ENCODE peak calls at places on chromosomes 2 and 18, in four cellular contexts. D is K562, H is transverse colon, V is heart right ventricle. M is an unnamed sample.

GRCh38 chr2:207546822-207547221 is 17.1 kb downstream of the CREB1 start:
- DNase-seq in H (no peak), D (no peak), V (no peak), M (no peak)

GRCh38 chr2:241701155-241701404 is 759 bp upstream of the ING5 start:
- DNase-seq in H (no peak), V (no peak), D (no peak), M (no peak)

GRCh38 chr2:221608442-221608841 is 36.3 kb upstream of the EPHA4 start:
- DNase-seq in H (no peak), D (no peak), V (no peak), M (no peak)

GRCh38 chr2:216149741-216150140 is 40.6 kb downstream of the XRCC5 start:
- DNase-seq in V (no peak), H (no peak), D (no peak), M (no peak)

GRCh38 chr18:77305676-77306075 is 56.0 kb downstream of the GALR1 start:
- DNase-seq in D (no peak), V (no peak), H (no peak), M (no peak)

GRCh38 chr18:13232060-13232917 is 13.7 kb downstream of the LDLRAD4 start:
- DNase-seq in D (no peak), V (peak; percentile 68), H (no peak), M (peak; percentile 57)

GRCh38 chr18:48455555-48456478 is 46.6 kb upstream of the ZBTB7C start:
- DNase-seq in H (peak; percentile 40), D (no peak), V (no peak), M (no peak)

GRCh38 chr2:187924293-187924692 is 367.4 kb upstream of the GULP1 start:
- DNase-seq in D (no peak), V (no peak), H (no peak), M (no peak)

GRCh38 chr2:156930423-156930822 is 327.1 kb upstream of the GALNT5 start:
- DNase-seq in D (no peak), H (no peak), V (no peak), M (no peak)

GRCh38 chr2:71561441-71562267 is 108.3 kb downstream of the DYSF start:
- DNase-seq in H (no peak), V (no peak), D (no peak), M (no peak)

GRCh38 chr2:114010001-114010400 is 120.1 kb downstream of the ACTR3 start:
- DNase-seq in H (no peak), V (no peak), D (no peak), M (no peak)

GRCh38 chr2:218964041-218964771 is 4.7 kb downstream of the CDK5R2 start:
- DNase-seq in V (no peak), H (no peak), D (peak; percentile 42), M (no peak)

GRCh38 chr2:190420822-190421221 is 12.7 kb downstream of the MFSD6 start:
- DNase-seq in D (no peak), H (no peak), V (no peak), M (no peak)

DNA sequence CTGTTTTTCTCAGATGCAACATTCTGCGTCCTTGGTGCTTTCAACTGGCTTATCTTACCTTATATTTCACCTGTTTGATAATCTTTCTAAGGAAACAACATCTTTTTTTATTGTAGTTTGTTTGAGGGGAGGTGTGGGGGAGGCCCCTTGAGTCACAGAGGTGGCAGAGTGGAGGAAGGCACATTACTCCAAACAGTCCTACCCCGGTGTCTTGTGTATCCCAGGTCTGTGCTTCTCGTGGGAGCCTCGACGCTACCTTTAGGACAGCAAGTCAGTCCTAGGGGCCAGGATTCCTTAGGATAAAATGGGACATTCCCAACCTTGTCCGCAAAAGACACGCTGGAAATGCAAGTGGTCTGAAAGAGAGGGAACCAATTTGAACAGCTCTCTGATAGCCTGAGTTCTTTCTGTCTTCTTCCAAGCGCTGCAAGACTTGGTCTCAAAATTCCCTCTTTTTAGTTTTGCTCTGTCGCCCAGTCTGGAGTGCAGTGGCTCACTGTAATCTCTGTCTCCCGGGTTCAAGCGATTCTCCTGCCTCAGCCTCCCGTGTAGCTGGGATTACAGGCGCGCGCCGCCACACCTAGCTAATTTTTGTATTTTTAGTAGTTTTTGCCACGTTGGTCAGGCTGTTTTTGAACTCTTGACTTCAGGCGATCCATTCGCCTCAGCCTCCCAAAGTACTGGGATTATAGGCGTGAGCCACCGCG is 4.0 kb downstream of the GATA6 start:
- DNase-seq in D (no peak), V (no peak), H (no peak), M (no peak)
- H3K4me3 ChIP-seq in D (no peak overlapping the region), V (peak overlapping the region; percentile 97), H (peak overlapping the region; percentile 82), M (peak overlapping the region; percentile 98)

GRCh38 chr18:7872569-7872968 is 305.5 kb downstream of the PTPRM start:
- DNase-seq in H (no peak), V (no peak), D (no peak), M (no peak)
- TF ChIP-seq CTCF in H (no peak), V (no peak), D (no peak), M (no peak)

GRCh38 chr2:162232611-162233115 is 10.6 kb downstream of the FAP start:
- DNase-seq in D (no peak), H (no peak), V (no peak), M (no peak)
- H3K4me3 ChIP-seq in D (no peak overlapping the region), H (no peak overlapping the region), V (no peak overlapping the region), M (no peak overlapping the region)

DNA sequence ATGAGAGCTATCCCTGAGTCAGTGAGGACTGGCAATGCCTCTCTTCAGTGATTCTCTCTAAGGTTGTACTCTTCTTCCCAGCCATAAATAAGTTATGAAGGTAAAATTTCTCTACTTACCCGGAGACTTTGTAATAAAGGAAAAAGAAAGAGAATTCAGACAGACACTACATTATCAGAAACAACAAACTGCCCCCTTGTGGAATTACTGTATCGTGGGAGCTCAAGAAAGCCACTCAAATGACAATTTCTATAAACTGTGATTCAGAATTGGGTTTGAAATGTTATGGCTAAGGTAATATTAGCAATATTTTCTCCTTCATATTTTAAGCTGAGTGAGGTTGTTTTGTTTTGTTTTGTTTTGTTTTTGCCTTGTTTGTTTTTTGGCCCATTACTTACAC is 155.8 kb upstream of the TANK start:
- DNase-seq in V (no peak), D (no peak), H (no peak), M (no peak)
- TF ChIP-seq CTCF in V (peak; percentile 29), D (no peak), H (peak; percentile 19), M (peak; percentile 11)

GRCh38 chr2:8573234-8573941 is 108.5 kb upstream of the ID2 start:
- DNase-seq in D (no peak), H (no peak), V (no peak), M (no peak)

GRCh38 chr2:8573942-8574195 is 108.0 kb upstream of the ID2 start:
- DNase-seq in D (no peak), V (no peak), H (no peak), M (no peak)

GRCh38 chr2:8575810-8576423 is 105.9 kb upstream of the ID2 start:
- DNase-seq in D (no peak), H (no peak), V (no peak), M (no peak)

GRCh38 chr2:8575011-8575750 is 106.7 kb upstream of the ID2 start:
- DNase-seq in H (peak; percentile 39), V (no peak), D (no peak), M (no peak)

GRCh38 chr2:8574196-8575010 is 107.5 kb upstream of the ID2 start:
- DNase-seq in H (no peak), D (no peak), V (no peak), M (no peak)
- H3K4me3 ChIP-seq in H (no peak overlapping the region), D (no peak overlapping the region), V (no peak overlapping the region), M (no peak overlapping the region)

GRCh38 chr18:64972545-64972944 is 778.3 kb upstream of the CDH7 start:
- DNase-seq in V (no peak), H (no peak), D (no peak), M (no peak)

GRCh38 chr18:64966667-64967066 is 784.1 kb upstream of the CDH7 start:
- DNase-seq in D (no peak), V (peak; percentile 33), H (no peak), M (no peak)
- TF ChIP-seq CTCF in D (no peak), V (no peak), H (no peak), M (no peak)

GRCh38 chr2:237603049-237603717 is 12.6 kb upstream of the RAB17 start:
- DNase-seq in V (no peak), D (no peak), H (no peak), M (no peak)
- H3K4me3 ChIP-seq in V (no peak overlapping the region), D (no peak overlapping the region), H (no peak overlapping the region), M (no peak overlapping the region)

GRCh38 chr2:62770629-62771028 is 65.1 kb downstream of the EHBP1 start:
- DNase-seq in H (no peak), D (no peak), V (no peak), M (no peak)
- TF ChIP-seq CTCF in H (no peak), D (no peak), V (no peak), M (no peak)

DNA sequence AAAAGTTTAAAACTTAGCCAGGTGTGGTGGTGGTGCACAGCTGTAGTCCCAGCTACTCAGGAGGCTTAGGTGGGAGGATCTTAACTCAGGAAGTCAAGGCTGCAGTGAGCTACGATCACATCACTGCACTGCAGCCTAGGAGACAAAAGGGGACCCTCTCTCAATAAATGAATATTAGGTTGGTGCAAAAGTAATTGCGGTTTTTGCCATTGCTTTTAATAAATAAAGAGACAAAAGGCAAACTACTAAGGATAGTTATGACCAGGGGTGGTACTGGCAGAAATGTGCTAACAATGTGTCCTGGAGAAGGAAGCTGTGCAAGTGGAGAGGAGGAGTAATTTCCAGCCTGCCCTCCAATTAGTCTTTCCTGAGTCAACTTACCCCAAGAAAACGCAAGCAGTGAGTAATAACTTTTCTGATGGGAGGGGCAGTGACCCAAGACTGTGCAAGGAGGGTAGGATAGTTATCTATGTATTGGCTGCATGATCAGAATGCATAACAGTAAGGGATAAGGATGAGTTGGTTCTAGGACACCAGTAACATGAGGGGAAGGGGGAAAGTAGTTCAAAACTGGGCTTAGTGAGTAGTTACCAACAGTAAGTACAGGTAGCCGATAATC is 1.5 kb downstream of the EXOC6B start:
- DNase-seq in D (no peak), H (no peak), V (no peak), M (no peak)
- H3K4me3 ChIP-seq in D (no peak overlapping the region), H (no peak overlapping the region), V (peak overlapping the region; percentile 93), M (peak overlapping the region; percentile 84)